ENCODE peak calls at places on chromosomes 12 and 14, in eight cellular contexts. S, J, G, M, R, C, A and F are unnamed samples.

GRCh38 chr12:24499151-24500146 is 449.5 kb downstream of the BCAT1 start:
- DNase-seq in S (no peak), J (no peak), G (no peak), M (peak), R (peak), C (no peak), A (no peak), F (peak)

GRCh38 chr12:117076410-117077372 is 22.5 kb downstream of the TESC start:
- DNase-seq in S (no peak), J (no peak), G (no peak), M (no peak), R (no peak), C (no peak), A (no peak), F (no peak)

GRCh38 chr12:102955926-102956737 is 1.3 kb upstream of the ASCL1 start:
- DNase-seq in S (no peak), J (no peak), G (peak), M (no peak), R (no peak), C (no peak), A (no peak), F (no peak)

GRCh38 chr14:100866666-100867630 is 36.6 kb downstream of the RTL1 start:
- DNase-seq in S (peak), J (peak), G (no peak), M (no peak), R (no peak), C (no peak), A (no peak), F (no peak)

GRCh38 chr14:64636980-64637429 is 67.2 kb upstream of the PLEKHG3 start:
- DNase-seq in S (no peak), J (no peak), G (no peak), M (no peak), R (no peak), C (no peak), A (no peak), F (no peak)

GRCh38 chr12:63904653-63905052 is 60.2 kb downstream of the SRGAP1 start:
- DNase-seq in S (no peak), J (no peak), G (no peak), M (no peak), R (no peak), C (no peak), A (no peak), F (no peak)

GRCh38 chr12:2284857-2285256 is 232.1 kb downstream of the CACNA1C start:
- DNase-seq in S (peak), J (peak), G (peak), M (peak), R (peak), C (peak), A (peak), F (peak)

GRCh38 chr14:69574954-69575295 is 254 bp upstream of the CCDC177 start:
- DNase-seq in S (no peak), J (no peak), G (no peak), M (no peak), R (no peak), C (no peak), A (no peak), F (no peak)

GRCh38 chr14:74653386-74654138 is 41.5 kb upstream of the LTBP2 start:
- DNase-seq in S (no peak), J (no peak), G (no peak), M (no peak), R (no peak), C (no peak), A (no peak), F (no peak)

GRCh38 chr14:72582582-72582981 is 311.3 kb downstream of the DPF3 start:
- DNase-seq in S (no peak), J (no peak), G (no peak), M (peak), R (no peak), C (no peak), A (no peak), F (no peak)

GRCh38 chr14:94412671-94413638 is 24.6 kb upstream of the SERPINA1 start:
- DNase-seq in S (no peak), J (no peak), G (peak), M (peak), R (no peak), C (no peak), A (no peak), F (peak)

GRCh38 chr12:106954462-106955376 is 988 bp upstream of the TMEM263 start:
- DNase-seq in S (no peak), J (peak), G (peak), M (peak), R (no peak), C (peak), A (no peak), F (no peak)

GRCh38 chr12:117098361-117099217 is 627 bp downstream of the TESC start:
- DNase-seq in S (no peak), J (peak), G (no peak), M (no peak), R (no peak), C (no peak), A (no peak), F (no peak)

GRCh38 chr14:85090681-85091080 is 439.3 kb upstream of the FLRT2 start:
- DNase-seq in S (no peak), J (no peak), G (no peak), M (no peak), R (no peak), C (no peak), A (no peak), F (no peak)

GRCh38 chr12:2617365-2617764 is 177.4 kb upstream of the FKBP4 start:
- DNase-seq in S (no peak), J (no peak), G (no peak), M (no peak), R (no peak), C (no peak), A (no peak), F (no peak)

GRCh38 chr14:30582376-30582775 is 23.4 kb downstream of the G2E3 start:
- DNase-seq in S (no peak), J (no peak), G (no peak), M (no peak), R (no peak), C (no peak), A (no peak), F (no peak)

GRCh38 chr14:30585204-30585603 is 26.2 kb downstream of the G2E3 start:
- DNase-seq in S (no peak), J (no peak), G (no peak), M (no peak), R (no peak), C (no peak), A (no peak), F (no peak)

GRCh38 chr14:30581283-30581625 is 22.3 kb downstream of the G2E3 start:
- DNase-seq in S (no peak), J (no peak), G (no peak), M (no peak), R (no peak), C (no peak), A (no peak), F (no peak)

GRCh38 chr14:30587141-30587540 is 28.2 kb downstream of the G2E3 start:
- DNase-seq in S (no peak), J (no peak), G (no peak), M (no peak), R (no peak), C (no peak), A (no peak), F (no peak)

DNA sequence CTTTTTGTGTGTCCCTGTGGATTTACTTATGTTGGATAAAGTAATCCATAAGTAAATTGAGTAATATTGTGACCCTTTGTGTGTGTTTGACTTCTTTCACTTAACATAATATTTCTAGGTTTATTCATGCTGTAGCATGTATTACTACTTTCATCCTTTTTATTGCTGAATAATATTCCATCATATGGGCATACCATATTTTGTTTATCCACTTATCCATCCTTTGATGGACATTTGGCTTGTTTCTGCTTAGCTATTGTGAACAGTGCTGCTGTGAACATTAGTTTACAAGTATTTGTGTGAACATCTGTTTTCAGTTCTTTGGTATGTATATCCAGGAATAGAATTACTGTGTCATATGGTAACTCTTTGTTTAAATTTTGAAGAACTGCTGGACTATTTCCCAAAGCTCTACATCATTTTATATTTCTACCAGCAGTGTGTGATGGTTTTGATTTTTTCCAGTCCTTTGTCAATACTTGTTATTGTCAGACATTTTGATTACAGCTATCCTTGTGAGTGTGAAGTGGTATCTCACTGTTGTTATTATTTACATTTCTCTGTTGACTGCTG is 25.2 kb downstream of the G2E3 start:
- DNase-seq in S (no peak), J (no peak), G (no peak), M (no peak), R (no peak), C (no peak), A (no peak), F (no peak)
- TF ChIP-seq CTCF in S (no peak), J (no peak), G (no peak), M (no peak), R (no peak), C (no peak), A (no peak), F (no peak)

DNA sequence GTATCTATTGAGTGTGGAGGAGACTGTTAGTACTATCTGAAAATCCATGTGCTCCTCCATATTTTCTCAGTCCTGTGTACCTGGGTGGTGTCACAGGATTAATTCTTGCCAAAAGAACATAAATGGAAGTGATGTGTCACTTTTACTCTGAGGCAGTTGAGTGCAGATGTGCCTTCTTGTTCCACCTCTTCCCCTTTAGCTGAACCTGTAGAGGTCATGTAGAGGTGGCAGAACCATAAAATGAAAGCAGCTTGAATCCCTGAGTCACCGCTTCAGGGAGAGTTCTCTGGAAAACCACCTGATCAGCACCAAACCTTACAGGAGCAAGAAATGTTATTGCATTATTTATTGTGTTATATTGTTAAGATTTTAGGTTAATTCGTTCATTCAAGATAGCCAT is 14.7 kb upstream of the SLC25A3 start:
- DNase-seq in S (no peak), J (no peak), G (no peak), M (peak), R (peak), C (no peak), A (no peak), F (peak)
- TF ChIP-seq CTCF in S (no peak), J (no peak), G (no peak), M (no peak), R (no peak), C (no peak), A (no peak), F (no peak)

DNA sequence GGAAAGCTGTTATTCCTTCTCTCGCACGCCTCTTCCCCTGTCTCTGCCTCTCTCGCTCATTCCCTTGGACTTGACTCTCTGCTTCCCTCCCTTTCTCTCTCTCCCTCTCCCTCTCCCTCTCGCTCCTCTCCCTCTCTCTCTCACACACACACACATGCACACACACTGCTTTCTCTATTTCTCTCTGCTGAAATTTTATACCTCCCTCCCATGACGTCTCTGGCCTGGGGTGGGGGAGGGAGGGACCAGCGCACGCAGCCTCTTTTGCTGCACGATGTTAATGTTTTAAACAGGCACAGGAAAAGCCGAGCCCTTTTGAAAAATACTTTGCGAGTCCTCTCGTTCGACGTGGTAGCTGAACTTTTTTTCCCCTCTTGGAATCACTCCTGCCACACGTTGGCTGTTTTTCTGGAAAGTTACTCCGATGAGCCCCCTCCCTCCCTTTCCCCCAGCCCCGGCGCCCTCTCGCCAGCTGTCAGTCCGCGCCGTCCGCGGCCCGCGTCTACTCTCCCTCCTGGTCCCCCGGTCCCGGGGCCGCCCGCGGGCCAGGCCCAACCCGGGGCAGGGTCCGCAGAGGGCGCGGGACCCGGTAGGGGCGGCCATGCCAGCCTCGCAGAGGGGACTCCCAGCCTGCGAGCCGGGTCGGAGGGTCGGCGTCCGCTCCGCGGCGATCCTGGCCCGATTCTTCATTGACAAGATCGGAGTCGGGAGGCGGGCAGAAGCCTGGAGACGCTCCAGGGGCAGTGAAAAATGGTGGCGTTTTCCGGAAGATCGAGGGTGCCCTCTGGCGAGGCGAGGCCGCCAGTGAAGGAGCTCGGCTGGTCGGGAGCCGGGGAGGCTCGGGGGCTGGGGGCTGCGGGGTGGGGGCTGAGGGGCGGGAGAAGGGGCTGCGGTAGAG is at the start of gene TGFB3:
- DNase-seq in S (peak), J (peak), G (peak), M (peak), R (peak), C (peak), A (peak), F (peak)
- TF ChIP-seq CTCF in S (peak), J (peak), G (peak), M (peak), R (peak), C (peak), A (peak), F (peak)

GRCh38 chr12:14937689-14938088 is 648 bp downstream of the ERP27 start:
- DNase-seq in S (no peak), J (no peak), G (no peak), M (no peak), R (no peak), C (no peak), A (no peak), F (no peak)
- TF ChIP-seq CTCF in S (no peak), J (no peak), G (no peak), M (no peak), R (no peak), C (no peak), A (peak), F (no peak)

GRCh38 chr14:54396183-54396492 is 669 bp upstream of the CDKN3 start:
- DNase-seq in S (no peak), J (no peak), G (no peak), M (no peak), R (no peak), C (no peak), A (no peak), F (no peak)

GRCh38 chr14:54395284-54395683 is 1.5 kb upstream of the CDKN3 start:
- DNase-seq in S (no peak), J (no peak), G (no peak), M (no peak), R (no peak), C (no peak), A (no peak), F (no peak)

GRCh38 chr14:54398028-54398368 is 1.2 kb downstream of the CDKN3 start:
- DNase-seq in S (no peak), J (no peak), G (no peak), M (no peak), R (no peak), C (no peak), A (no peak), F (peak)

GRCh38 chr14:54395716-54396115 is 1.1 kb upstream of the CDKN3 start:
- DNase-seq in S (no peak), J (no peak), G (no peak), M (no peak), R (no peak), C (no peak), A (no peak), F (no peak)

DNA sequence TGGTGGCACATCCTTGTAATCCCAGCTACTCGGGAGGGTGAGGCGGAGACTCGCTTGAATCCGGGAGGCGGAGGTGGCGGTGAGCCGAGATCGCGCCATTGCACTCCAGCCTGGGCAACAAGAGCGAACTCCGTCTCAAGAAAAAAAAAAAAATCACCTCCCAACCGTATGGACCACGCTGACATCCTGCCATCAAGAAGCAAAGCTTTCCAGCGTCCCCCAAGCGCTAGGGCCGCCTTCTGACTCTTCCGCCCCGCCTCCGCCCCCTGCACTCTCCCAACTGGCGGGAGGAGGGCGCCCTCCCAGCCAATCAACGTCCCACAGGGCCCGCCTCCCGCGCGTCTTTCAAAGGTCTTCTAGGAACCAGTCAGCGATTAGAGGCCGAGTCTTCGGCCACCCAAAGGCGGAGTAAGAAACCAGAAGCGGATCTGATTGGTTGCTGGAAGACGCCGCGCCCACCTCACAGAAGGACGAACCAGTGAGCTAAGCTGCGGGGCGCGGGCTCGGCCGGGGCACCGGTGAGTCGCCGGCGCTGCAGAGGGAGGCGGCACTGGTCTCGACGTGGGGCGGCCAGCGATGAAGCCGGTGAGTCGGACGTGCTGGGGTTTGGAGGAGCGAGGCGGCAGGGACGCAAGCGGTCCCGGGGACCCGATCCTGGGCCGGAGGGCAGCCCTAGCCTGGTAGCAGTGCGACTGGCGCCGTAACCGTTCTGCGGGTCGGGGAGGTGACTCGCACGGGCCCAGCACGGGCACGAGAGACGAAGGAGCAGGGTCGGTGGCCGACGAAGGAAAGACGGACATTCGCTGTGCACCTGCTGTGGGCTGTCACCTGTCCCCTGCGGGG is at the start of gene CDKN3:
- DNase-seq in S (peak), J (peak), G (peak), M (peak), R (peak), C (peak), A (peak), F (peak)
- TF ChIP-seq CTCF in S (peak), J (peak), G (peak), M (peak), R (peak), C (peak), A (peak), F (peak)

GRCh38 chr12:121709478-121709890 is 3.1 kb upstream of the TMEM120B start:
- DNase-seq in S (no peak), J (no peak), G (no peak), M (peak), R (peak), C (no peak), A (no peak), F (peak)
- TF ChIP-seq CTCF in S (no peak), J (no peak), G (no peak), M (peak), R (no peak), C (no peak), A (no peak), F (no peak)

GRCh38 chr14:33855672-33856071 is 95.2 kb downstream of the EGLN3 start:
- DNase-seq in S (no peak), J (no peak), G (no peak), M (no peak), R (no peak), C (no peak), A (no peak), F (no peak)
- TF ChIP-seq CTCF in S (no peak), J (no peak), G (no peak), M (no peak), R (no peak), C (no peak), A (no peak), F (no peak)